ENCODE peak calls at places on chromosomes 11 and 22, in six cellular contexts. N is GM20000; L is bronchial epithelial cell; U is NCI-H2171 treated with DMSO at 0.1 percent for 48 hours; P is activated CD4-positive, alpha-beta T cell treated with anti-CD3 and anti-CD28 coated beads, Interleukin-2, amount 50 U/mL, for 48 hours; K is mucosa of descending colon. W is an unnamed sample.

GRCh38 chr22:31812977-31813605 is 59.3 kb downstream of the DEPDC5 start:
- DNase-seq in K (no peak), L (no peak), N (no peak), U (no peak), P (no peak), W (no peak)

GRCh38 chr11:106415510-106415909 is 338.0 kb downstream of the AASDHPPT start:
- DNase-seq in P (no peak), U (peak), L (no peak), K (no peak), N (no peak), W (no peak)

GRCh38 chr11:783581-784015 is 6.3 kb downstream of the CEND1 start:
- DNase-seq in U (peak), N (no peak), P (peak), K (peak), L (peak), W (no peak)

GRCh38 chr11:93403930-93404329 is 73.4 kb downstream of the DEUP1 start:
- DNase-seq in U (no peak), L (no peak), P (no peak), N (no peak), K (no peak), W (no peak)

GRCh38 chr11:111303476-111303875 is 5.1 kb downstream of the POU2AF3 start:
- DNase-seq in L (peak), U (peak), P (no peak), K (peak), N (no peak), W (no peak)

GRCh38 chr11:70677232-70677916 is 279.0 kb downstream of the CTTN start:
- DNase-seq in U (no peak), L (no peak), P (no peak), N (no peak), K (peak), W (no peak)

GRCh38 chr11:1570896-1571759 is 943 bp downstream of the DUSP8 start:
- DNase-seq in N (no peak), K (peak), L (no peak), U (no peak), P (no peak), W (no peak)

GRCh38 chr11:34466802-34467488 is 28.2 kb downstream of the CAT start:
- DNase-seq in P (no peak), K (no peak), N (no peak), L (no peak), U (no peak), W (no peak)

GRCh38 chr11:4375431-4376113 is 7.4 kb upstream of the OR52B4 start:
- DNase-seq in U (no peak), N (no peak), L (no peak), K (no peak), P (no peak), W (no peak)

GRCh38 chr11:47864910-47865309 is 16.8 kb upstream of the NUP160 start:
- DNase-seq in L (no peak), K (no peak), U (no peak), P (no peak), N (no peak), W (no peak)

GRCh38 chr11:35514481-35514880 is 10.9 kb downstream of the PAMR1 start:
- DNase-seq in L (no peak), N (no peak), U (no peak), P (no peak), K (no peak), W (no peak)

GRCh38 chr22:17430298-17430900 is 61.1 kb downstream of the CECR2 start:
- DNase-seq in K (no peak), U (peak), P (no peak), L (no peak), N (no peak), W (no peak)

GRCh38 chr11:86278226-86278625 is 23.8 kb upstream of the HIKESHI start:
- DNase-seq in U (no peak), P (no peak), N (no peak), K (no peak), L (no peak), W (no peak)

GRCh38 chr22:24059793-24060192 is 48.7 kb downstream of the CABIN1 start:
- DNase-seq in K (no peak), U (no peak), N (no peak), L (no peak), P (no peak), W (no peak)

GRCh38 chr11:68560216-68560615 is 99.7 kb downstream of the PPP6R3 start:
- DNase-seq in K (no peak), P (no peak), N (no peak), U (no peak), L (no peak), W (no peak)

GRCh38 chr11:124602193-124602592 is 9.0 kb upstream of the PANX3 start:
- DNase-seq in K (no peak), N (no peak), P (no peak), L (peak), U (no peak), W (no peak)

W was measured in K562.